ENCODE peak calls at places on chromosomes 7 and 10, in nine cellular contexts. One of them, this sample, is unnamed.

GRCh38 chr10:85138046-85138445 is 809.7 kb downstream of the CCSER2 start:
- DNase-seq in GM12865: no peak
- DNase-seq in CD4-positive, CD25-positive, alpha-beta regulatory T cell: no peak
- DNase-seq in CD4-positive, alpha-beta memory T cell: no peak
- DNase-seq in iPS DF 6.9: no peak
- DNase-seq in endothelial cell of umbilical vein: no peak
- DNase-seq in right cardiac atrium: no peak
- DNase-seq in ovary: no peak
- DNase-seq in H7: no peak
- DNase-seq in this sample: no peak

GRCh38 chr10:108051218-108051617 is 886.7 kb upstream of the SORCS1 start:
- DNase-seq in CD4-positive, alpha-beta memory T cell: no peak
- DNase-seq in iPS DF 6.9: no peak
- DNase-seq in CD4-positive, CD25-positive, alpha-beta regulatory T cell: no peak
- DNase-seq in endothelial cell of umbilical vein: no peak
- DNase-seq in ovary: no peak
- DNase-seq in right cardiac atrium: no peak
- DNase-seq in GM12865: no peak
- DNase-seq in H7: no peak
- DNase-seq in this sample: no peak

GRCh38 chr10:133474027-133474426 is 20.3 kb downstream of the SCART1 start:
- DNase-seq in iPS DF 6.9: no peak
- DNase-seq in GM12865: no peak
- DNase-seq in ovary: no peak
- DNase-seq in endothelial cell of umbilical vein: no peak
- DNase-seq in H7: peak; percentile 14
- DNase-seq in right cardiac atrium: no peak
- DNase-seq in CD4-positive, CD25-positive, alpha-beta regulatory T cell: no peak
- DNase-seq in CD4-positive, alpha-beta memory T cell: no peak
- DNase-seq in this sample: no peak

GRCh38 chr7:77903597-77903996 is 105.0 kb downstream of the PHTF2 start:
- DNase-seq in CD4-positive, alpha-beta memory T cell: peak; percentile 9
- DNase-seq in GM12865: peak; percentile 60
- DNase-seq in iPS DF 6.9: no peak
- DNase-seq in CD4-positive, CD25-positive, alpha-beta regulatory T cell: no peak
- DNase-seq in endothelial cell of umbilical vein: no peak
- DNase-seq in ovary: no peak
- DNase-seq in right cardiac atrium: no peak
- DNase-seq in H7: peak; percentile 34
- DNase-seq in this sample: no peak

GRCh38 chr7:23004247-23004520 is 9.7 kb downstream of the HYCC1 start:
- DNase-seq in iPS DF 6.9: no peak
- DNase-seq in ovary: no peak
- DNase-seq in CD4-positive, alpha-beta memory T cell: no peak
- DNase-seq in CD4-positive, CD25-positive, alpha-beta regulatory T cell: no peak
- DNase-seq in GM12865: no peak
- DNase-seq in H7: no peak
- DNase-seq in right cardiac atrium: no peak
- DNase-seq in endothelial cell of umbilical vein: no peak
- DNase-seq in this sample: no peak

GRCh38 chr10:69733791-69734261 is 67.9 kb upstream of the COL13A1 start:
- DNase-seq in iPS DF 6.9: no peak
- DNase-seq in CD4-positive, CD25-positive, alpha-beta regulatory T cell: no peak
- DNase-seq in right cardiac atrium: peak; percentile 67
- DNase-seq in GM12865: no peak
- DNase-seq in ovary: no peak
- DNase-seq in CD4-positive, alpha-beta memory T cell: no peak
- DNase-seq in endothelial cell of umbilical vein: no peak
- DNase-seq in H7: peak; percentile 30
- DNase-seq in this sample: no peak

GRCh38 chr7:82428186-82428961 is 15.2 kb downstream of the CACNA2D1 start:
- DNase-seq in right cardiac atrium: no peak
- DNase-seq in H7: no peak
- DNase-seq in CD4-positive, CD25-positive, alpha-beta regulatory T cell: no peak
- DNase-seq in iPS DF 6.9: no peak
- DNase-seq in CD4-positive, alpha-beta memory T cell: no peak
- DNase-seq in ovary: no peak
- DNase-seq in GM12865: no peak
- DNase-seq in endothelial cell of umbilical vein: peak; percentile 73
- DNase-seq in this sample: no peak

GRCh38 chr7:29084832-29085231 is 61.5 kb downstream of the CPVL start:
- DNase-seq in iPS DF 6.9: no peak
- DNase-seq in CD4-positive, CD25-positive, alpha-beta regulatory T cell: no peak
- DNase-seq in endothelial cell of umbilical vein: no peak
- DNase-seq in right cardiac atrium: no peak
- DNase-seq in CD4-positive, alpha-beta memory T cell: no peak
- DNase-seq in GM12865: peak; percentile 20
- DNase-seq in ovary: no peak
- DNase-seq in H7: no peak
- DNase-seq in this sample: no peak

GRCh38 chr10:10043083-10043482 is 974.6 kb upstream of the CELF2 start:
- DNase-seq in right cardiac atrium: no peak
- DNase-seq in CD4-positive, alpha-beta memory T cell: no peak
- DNase-seq in CD4-positive, CD25-positive, alpha-beta regulatory T cell: no peak
- DNase-seq in GM12865: no peak
- DNase-seq in H7: no peak
- DNase-seq in iPS DF 6.9: no peak
- DNase-seq in ovary: no peak
- DNase-seq in endothelial cell of umbilical vein: no peak
- DNase-seq in this sample: no peak

GRCh38 chr7:157337316-157338149 is 729 bp downstream of the DNAJB6 start:
- DNase-seq in endothelial cell of umbilical vein: peak; percentile 59
- DNase-seq in GM12865: peak; percentile 60
- DNase-seq in ovary: peak; percentile 56
- DNase-seq in right cardiac atrium: peak; percentile 85
- DNase-seq in H7: peak; percentile 88
- DNase-seq in CD4-positive, alpha-beta memory T cell: peak; percentile 69
- DNase-seq in CD4-positive, CD25-positive, alpha-beta regulatory T cell: peak; percentile 48
- DNase-seq in iPS DF 6.9: no peak
- DNase-seq in this sample: peak; percentile 60

GRCh38 chr7:125118444-125118843 is 188.8 kb upstream of the POT1 start:
- DNase-seq in endothelial cell of umbilical vein: no peak
- DNase-seq in right cardiac atrium: no peak
- DNase-seq in iPS DF 6.9: no peak
- DNase-seq in ovary: no peak
- DNase-seq in CD4-positive, CD25-positive, alpha-beta regulatory T cell: no peak
- DNase-seq in H7: no peak
- DNase-seq in GM12865: no peak
- DNase-seq in CD4-positive, alpha-beta memory T cell: no peak
- DNase-seq in this sample: no peak

GRCh38 chr7:6168469-6168868 is 104.0 kb downstream of the CYTH3 start:
- DNase-seq in iPS DF 6.9: no peak
- DNase-seq in ovary: no peak
- DNase-seq in endothelial cell of umbilical vein: no peak
- DNase-seq in right cardiac atrium: no peak
- DNase-seq in CD4-positive, CD25-positive, alpha-beta regulatory T cell: no peak
- DNase-seq in CD4-positive, alpha-beta memory T cell: no peak
- DNase-seq in H7: no peak
- DNase-seq in GM12865: no peak
- DNase-seq in this sample: no peak

GRCh38 chr7:46759711-46760480 is 822.0 kb downstream of the TNS3 start:
- DNase-seq in ovary: no peak
- DNase-seq in H7: no peak
- DNase-seq in iPS DF 6.9: no peak
- DNase-seq in CD4-positive, alpha-beta memory T cell: no peak
- DNase-seq in GM12865: no peak
- DNase-seq in endothelial cell of umbilical vein: peak; percentile 58
- DNase-seq in right cardiac atrium: no peak
- DNase-seq in CD4-positive, CD25-positive, alpha-beta regulatory T cell: no peak
- DNase-seq in this sample: no peak

GRCh38 chr10:421170-421569 is 268.3 kb downstream of the DIP2C start:
- DNase-seq in GM12865: no peak
- DNase-seq in CD4-positive, alpha-beta memory T cell: no peak
- DNase-seq in ovary: no peak
- DNase-seq in H7: no peak
- DNase-seq in endothelial cell of umbilical vein: peak; percentile 61
- DNase-seq in CD4-positive, CD25-positive, alpha-beta regulatory T cell: no peak
- DNase-seq in iPS DF 6.9: no peak
- DNase-seq in right cardiac atrium: no peak
- DNase-seq in this sample: no peak

GRCh38 chr10:103140469-103140868 is 52.6 kb downstream of the NT5C2 start:
- DNase-seq in GM12865: no peak
- DNase-seq in ovary: no peak
- DNase-seq in CD4-positive, CD25-positive, alpha-beta regulatory T cell: no peak
- DNase-seq in CD4-positive, alpha-beta memory T cell: no peak
- DNase-seq in H7: no peak
- DNase-seq in iPS DF 6.9: no peak
- DNase-seq in right cardiac atrium: no peak
- DNase-seq in endothelial cell of umbilical vein: no peak
- DNase-seq in this sample: no peak

GRCh38 chr7:44959433-44959951 is 19.3 kb downstream of the MYO1G start:
- DNase-seq in GM12865: peak; percentile 48
- DNase-seq in ovary: no peak
- DNase-seq in CD4-positive, CD25-positive, alpha-beta regulatory T cell: peak; percentile 41
- DNase-seq in CD4-positive, alpha-beta memory T cell: peak; percentile 76
- DNase-seq in right cardiac atrium: no peak
- DNase-seq in endothelial cell of umbilical vein: no peak
- DNase-seq in H7: no peak
- DNase-seq in iPS DF 6.9: no peak
- DNase-seq in this sample: peak; percentile 50

GRCh38 chr7:107394301-107394700 is 75.6 kb upstream of the GPR22 start:
- DNase-seq in H7: no peak
- DNase-seq in GM12865: no peak
- DNase-seq in ovary: no peak
- DNase-seq in right cardiac atrium: no peak
- DNase-seq in CD4-positive, CD25-positive, alpha-beta regulatory T cell: no peak
- DNase-seq in iPS DF 6.9: no peak
- DNase-seq in endothelial cell of umbilical vein: no peak
- DNase-seq in CD4-positive, alpha-beta memory T cell: no peak
- DNase-seq in this sample: no peak

GRCh38 chr10:114404171-114405010 is at the start of gene AFAP1L2:
- DNase-seq in endothelial cell of umbilical vein: no peak
- DNase-seq in ovary: peak; percentile 60
- DNase-seq in right cardiac atrium: peak; percentile 78
- DNase-seq in H7: peak; percentile 86
- DNase-seq in GM12865: no peak
- DNase-seq in CD4-positive, alpha-beta memory T cell: no peak
- DNase-seq in CD4-positive, CD25-positive, alpha-beta regulatory T cell: no peak
- DNase-seq in iPS DF 6.9: no peak
- DNase-seq in this sample: no peak
- H3K4me3 ChIP-seq in endothelial cell of umbilical vein: no peak within 1 kb of the TSS
- H3K4me3 ChIP-seq in ovary: peak within 1 kb of the TSS; percentile 57
- H3K4me3 ChIP-seq in right cardiac atrium: peak within 1 kb of the TSS; percentile 54
- H3K4me3 ChIP-seq in H7: peak within 1 kb of the TSS; percentile 60
- H3K4me3 ChIP-seq in GM12865: peak within 1 kb of the TSS; percentile 55
- H3K4me3 ChIP-seq in CD4-positive, alpha-beta memory T cell: no peak within 1 kb of the TSS
- H3K4me3 ChIP-seq in CD4-positive, CD25-positive, alpha-beta regulatory T cell: no peak within 1 kb of the TSS
- H3K4me3 ChIP-seq in iPS DF 6.9: peak within 1 kb of the TSS; percentile 63
- H3K4me3 ChIP-seq in this sample: no peak within 1 kb of the TSS

GRCh38 chr10:46540412-46541016 is 15.9 kb downstream of the GPRIN2 start:
- DNase-seq in CD4-positive, alpha-beta memory T cell: no peak
- DNase-seq in CD4-positive, CD25-positive, alpha-beta regulatory T cell: no peak
- DNase-seq in H7: no peak
- DNase-seq in ovary: no peak
- DNase-seq in right cardiac atrium: peak; percentile 24
- DNase-seq in GM12865: no peak
- DNase-seq in iPS DF 6.9: no peak
- DNase-seq in endothelial cell of umbilical vein: no peak
- DNase-seq in this sample: no peak
- H3K4me3 ChIP-seq in CD4-positive, alpha-beta memory T cell: no peak overlapping the region
- H3K4me3 ChIP-seq in CD4-positive, CD25-positive, alpha-beta regulatory T cell: no peak overlapping the region
- H3K4me3 ChIP-seq in H7: peak overlapping the region; percentile 53
- H3K4me3 ChIP-seq in ovary: no peak overlapping the region
- H3K4me3 ChIP-seq in right cardiac atrium: no peak overlapping the region
- H3K4me3 ChIP-seq in GM12865: no peak overlapping the region
- H3K4me3 ChIP-seq in iPS DF 6.9: no peak overlapping the region
- H3K4me3 ChIP-seq in endothelial cell of umbilical vein: no peak overlapping the region
- H3K4me3 ChIP-seq in this sample: no peak overlapping the region

GRCh38 chr7:93378131-93378530 is 146.0 kb downstream of the VPS50 start:
- DNase-seq in right cardiac atrium: no peak
- DNase-seq in H7: no peak
- DNase-seq in GM12865: peak; percentile 12
- DNase-seq in iPS DF 6.9: no peak
- DNase-seq in ovary: no peak
- DNase-seq in CD4-positive, alpha-beta memory T cell: no peak
- DNase-seq in endothelial cell of umbilical vein: no peak
- DNase-seq in CD4-positive, CD25-positive, alpha-beta regulatory T cell: no peak
- DNase-seq in this sample: no peak
- H3K4me3 ChIP-seq in right cardiac atrium: no peak overlapping the region
- H3K4me3 ChIP-seq in H7: no peak overlapping the region
- H3K4me3 ChIP-seq in GM12865: no peak overlapping the region
- H3K4me3 ChIP-seq in iPS DF 6.9: no peak overlapping the region
- H3K4me3 ChIP-seq in ovary: no peak overlapping the region
- H3K4me3 ChIP-seq in CD4-positive, alpha-beta memory T cell: no peak overlapping the region
- H3K4me3 ChIP-seq in endothelial cell of umbilical vein: no peak overlapping the region
- H3K4me3 ChIP-seq in CD4-positive, CD25-positive, alpha-beta regulatory T cell: no peak overlapping the region
- H3K4me3 ChIP-seq in this sample: no peak overlapping the region

DNA sequence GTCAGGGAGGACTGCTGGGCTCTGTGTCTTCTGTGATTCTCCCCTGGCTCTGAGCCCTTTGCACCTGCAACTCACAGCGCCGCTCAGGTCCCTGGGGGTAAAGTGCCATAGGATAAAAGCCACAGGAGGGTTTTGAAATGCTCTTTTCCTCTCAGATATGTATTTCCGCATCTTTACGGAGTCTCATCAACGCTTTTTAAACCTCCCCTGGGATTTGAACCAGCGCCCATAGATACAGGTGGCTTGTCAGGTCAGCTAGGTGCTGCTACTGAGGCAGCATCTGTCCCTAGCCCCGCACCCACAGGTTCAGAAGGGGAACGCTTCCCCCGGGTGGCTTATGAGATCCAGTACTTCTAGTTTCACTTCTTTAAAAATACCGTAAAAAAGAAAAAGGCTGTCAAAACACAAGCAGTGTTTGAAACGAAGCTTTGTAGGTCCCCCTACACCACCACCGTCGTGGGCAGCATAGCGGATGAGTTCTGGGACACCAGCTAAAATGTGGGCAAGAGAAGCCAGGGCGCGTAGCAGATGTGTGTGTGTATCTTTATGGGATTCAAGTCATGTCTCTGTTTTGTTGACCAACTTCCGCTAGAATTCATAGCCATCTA is 173.5 kb downstream of the CUX1 start:
- DNase-seq in H7: no peak
- DNase-seq in endothelial cell of umbilical vein: no peak
- DNase-seq in iPS DF 6.9: no peak
- DNase-seq in CD4-positive, CD25-positive, alpha-beta regulatory T cell: no peak
- DNase-seq in ovary: no peak
- DNase-seq in CD4-positive, alpha-beta memory T cell: no peak
- DNase-seq in right cardiac atrium: no peak
- DNase-seq in GM12865: peak; percentile 94
- DNase-seq in this sample: no peak
- H3K4me3 ChIP-seq in H7: no peak overlapping the region
- H3K4me3 ChIP-seq in endothelial cell of umbilical vein: no peak overlapping the region
- H3K4me3 ChIP-seq in iPS DF 6.9: no peak overlapping the region
- H3K4me3 ChIP-seq in CD4-positive, CD25-positive, alpha-beta regulatory T cell: no peak overlapping the region
- H3K4me3 ChIP-seq in ovary: no peak overlapping the region
- H3K4me3 ChIP-seq in CD4-positive, alpha-beta memory T cell: no peak overlapping the region
- H3K4me3 ChIP-seq in right cardiac atrium: no peak overlapping the region
- H3K4me3 ChIP-seq in GM12865: peak overlapping the region; percentile 49
- H3K4me3 ChIP-seq in this sample: peak overlapping the region; percentile 8

GRCh38 chr7:360454-361100 is 70.6 kb downstream of the FOXL3 start:
- DNase-seq in CD4-positive, CD25-positive, alpha-beta regulatory T cell: no peak
- DNase-seq in CD4-positive, alpha-beta memory T cell: no peak
- DNase-seq in ovary: no peak
- DNase-seq in iPS DF 6.9: no peak
- DNase-seq in endothelial cell of umbilical vein: no peak
- DNase-seq in right cardiac atrium: peak; percentile 45
- DNase-seq in H7: peak; percentile 72
- DNase-seq in GM12865: no peak
- DNase-seq in this sample: peak; percentile 50
- H3K4me3 ChIP-seq in CD4-positive, CD25-positive, alpha-beta regulatory T cell: peak overlapping the region; percentile 32
- H3K4me3 ChIP-seq in CD4-positive, alpha-beta memory T cell: no peak overlapping the region
- H3K4me3 ChIP-seq in ovary: no peak overlapping the region
- H3K4me3 ChIP-seq in iPS DF 6.9: no peak overlapping the region
- H3K4me3 ChIP-seq in endothelial cell of umbilical vein: no peak overlapping the region
- H3K4me3 ChIP-seq in right cardiac atrium: no peak overlapping the region
- H3K4me3 ChIP-seq in H7: no peak overlapping the region
- H3K4me3 ChIP-seq in GM12865: no peak overlapping the region
- H3K4me3 ChIP-seq in this sample: peak overlapping the region; percentile 40

This sample was measured in CD8-positive, alpha-beta T cell.